ENCODE peak calls at places on chromosome 12, in ten cellular contexts. A, E, U, M, D, W, H, B, Z and S are unnamed samples.

GRCh38 chr12:92558806-92559205 is 144.0 kb upstream of the PLEKHG7 start:
- DNase-seq in Z (no peak), H (no peak), B (no peak), E (no peak), A (peak), U (no peak), D (no peak), M (no peak), W (no peak), S (no peak)

GRCh38 chr12:93879476-93880376 is 202.6 kb downstream of the CRADD start:
- DNase-seq in M (no peak), B (no peak), W (no peak), E (no peak), Z (no peak), D (no peak), U (no peak), A (peak), H (no peak), S (no peak)

GRCh38 chr12:68792952-68793351 is 15.0 kb upstream of the MDM2 start:
- DNase-seq in U (peak), W (peak), A (peak), Z (no peak), M (no peak), H (no peak), E (no peak), B (no peak), D (peak), S (no peak)

GRCh38 chr12:26124491-26125450 is at the start of gene BHLHE41:
- DNase-seq in W (peak), Z (peak), E (peak), U (peak), B (peak), A (peak), M (peak), H (peak), D (peak), S (peak)

GRCh38 chr12:109264943-109265650 is 44.0 kb downstream of the FOXN4 start:
- DNase-seq in B (no peak), M (no peak), E (no peak), D (no peak), A (no peak), Z (no peak), W (no peak), U (no peak), H (no peak), S (no peak)

GRCh38 chr12:121806556-121807308 is 2.9 kb downstream of the SETD1B start:
- DNase-seq in W (no peak), H (no peak), E (no peak), B (no peak), D (no peak), M (no peak), Z (peak), A (no peak), U (no peak), S (no peak)

GRCh38 chr12:115351513-115352077 is 667.6 kb upstream of the TBX3 start:
- DNase-seq in H (no peak), E (no peak), U (no peak), B (no peak), M (no peak), Z (no peak), D (no peak), W (no peak), A (peak), S (no peak)

GRCh38 chr12:68532204-68532886 is 78.4 kb upstream of the RAP1B start:
- DNase-seq in W (no peak), M (no peak), U (no peak), Z (no peak), B (no peak), D (no peak), A (no peak), E (no peak), H (no peak), S (no peak)

GRCh38 chr12:57577981-57578758 is 12.8 kb upstream of the PIP4K2C start:
- DNase-seq in U (no peak), D (no peak), W (no peak), B (no peak), H (no peak), A (no peak), Z (no peak), M (no peak), E (no peak), S (no peak)

GRCh38 chr12:45336331-45336730 is 120.4 kb downstream of the ANO6 start:
- DNase-seq in W (no peak), E (no peak), H (no peak), A (peak), Z (no peak), D (no peak), B (no peak), U (no peak), M (no peak), S (no peak)

GRCh38 chr12:4383304-4383865 is 3.9 kb upstream of the FGF23 start:
- DNase-seq in M (no peak), Z (no peak), W (no peak), H (no peak), D (no peak), E (no peak), U (no peak), A (no peak), B (no peak), S (no peak)

GRCh38 chr12:62762645-62763044 is 172.3 kb downstream of the PPM1H start:
- DNase-seq in E (no peak), H (no peak), B (no peak), W (no peak), Z (no peak), M (no peak), A (no peak), D (no peak), U (no peak), S (no peak)

GRCh38 chr12:2960432-2960956 is 1.3 kb downstream of the TEAD4 start:
- DNase-seq in M (no peak), H (no peak), W (peak), A (peak), U (no peak), E (no peak), D (no peak), B (no peak), Z (no peak), S (no peak)

GRCh38 chr12:15928345-15928744 is 17.2 kb downstream of the DERA start:
- DNase-seq in H (no peak), D (no peak), M (no peak), B (no peak), A (peak), U (no peak), W (no peak), Z (no peak), E (no peak), S (no peak)

GRCh38 chr12:15600223-15600935 is 188.8 kb downstream of the EPS8 start:
- DNase-seq in U (no peak), A (no peak), Z (no peak), W (no peak), E (no peak), D (no peak), H (no peak), B (no peak), M (no peak), S (no peak)

GRCh38 chr12:20567413-20567812 is 127.7 kb upstream of the SLCO1C1 start:
- DNase-seq in E (no peak), A (peak), Z (no peak), H (no peak), W (no peak), B (no peak), M (no peak), U (no peak), D (no peak), S (no peak)

GRCh38 chr12:108573310-108573709 is 10.9 kb downstream of the ISCU start:
- DNase-seq in E (no peak), W (no peak), U (no peak), H (no peak), A (no peak), M (no peak), B (no peak), D (no peak), Z (no peak), S (peak)

GRCh38 chr12:64696065-64696741 is 63.0 kb downstream of the GNS start:
- DNase-seq in Z (no peak), W (peak), H (no peak), D (no peak), E (no peak), M (no peak), B (no peak), U (no peak), A (peak), S (no peak)

GRCh38 chr12:12216349-12217017 is 50.4 kb downstream of the LRP6 start:
- DNase-seq in U (no peak), D (no peak), Z (no peak), H (no peak), A (peak), B (no peak), M (no peak), E (no peak), W (peak), S (no peak)

GRCh38 chr12:116880817-116881324 is 370 bp downstream of the HRK start:
- DNase-seq in E (no peak), H (no peak), A (peak), M (peak), U (peak), W (peak), B (no peak), D (no peak), Z (no peak), S (peak)

GRCh38 chr12:123763093-123763492 is 992 bp downstream of the DNAH10 start:
- DNase-seq in Z (no peak), W (no peak), B (no peak), M (no peak), U (peak), D (peak), H (no peak), E (no peak), A (no peak), S (no peak)

GRCh38 chr12:100248886-100249285 is 18.0 kb downstream of the DEPDC4 start:
- DNase-seq in W (no peak), D (no peak), A (peak), Z (no peak), M (no peak), H (no peak), U (no peak), B (no peak), E (no peak), S (no peak)

GRCh38 chr12:86917121-86917520 is 660.9 kb upstream of the MGAT4C start:
- DNase-seq in B (no peak), D (no peak), M (no peak), Z (no peak), E (no peak), H (no peak), U (no peak), W (no peak), A (no peak), S (no peak)

GRCh38 chr12:75611041-75611440 is 99.6 kb upstream of the KRR1 start:
- DNase-seq in B (no peak), U (no peak), D (no peak), A (no peak), H (no peak), M (no peak), W (no peak), Z (no peak), E (no peak), S (no peak)

GRCh38 chr12:65170245-65170881 is 980 bp downstream of the LEMD3 start:
- DNase-seq in W (peak), D (peak), E (no peak), H (peak), B (no peak), U (peak), Z (peak), A (peak), M (peak), S (peak)

GRCh38 chr12:109307051-109307450 is 2.0 kb downstream of the FOXN4 start:
- DNase-seq in H (no peak), Z (no peak), W (no peak), B (no peak), M (no peak), A (no peak), D (peak), E (no peak), U (no peak), S (no peak)

GRCh38 chr12:124036117-124037109 is 63.4 kb downstream of the ZNF664 start:
- DNase-seq in E (no peak), D (no peak), H (no peak), Z (peak), B (no peak), A (peak), U (peak), W (peak), M (no peak), S (peak)

GRCh38 chr12:86675197-86675596 is 419.0 kb upstream of the MGAT4C start:
- DNase-seq in A (no peak), H (no peak), Z (no peak), D (no peak), M (no peak), B (no peak), W (no peak), E (no peak), U (no peak), S (no peak)

GRCh38 chr12:25056011-25056410 is 107.1 kb upstream of the BCAT1 start:
- DNase-seq in E (no peak), W (no peak), M (no peak), A (no peak), H (no peak), D (no peak), B (no peak), U (no peak), Z (no peak), S (no peak)

GRCh38 chr12:66725031-66725430 is 46.2 kb upstream of the GRIP1 start:
- DNase-seq in B (no peak), Z (no peak), U (no peak), H (no peak), W (no peak), M (no peak), A (no peak), E (no peak), D (no peak), S (no peak)

GRCh38 chr12:116982721-116983502 is 72.2 kb downstream of the FBXW8 start:
- DNase-seq in U (no peak), M (no peak), H (no peak), E (no peak), W (no peak), Z (no peak), B (no peak), A (peak), D (no peak), S (no peak)

GRCh38 chr12:39294712-39295111 is 148.2 kb downstream of the KIF21A start:
- DNase-seq in B (no peak), M (no peak), H (no peak), Z (no peak), W (no peak), E (no peak), D (no peak), U (no peak), A (no peak), S (peak)

GRCh38 chr12:67034110-67034879 is 234.9 kb upstream of the CAND1 start:
- DNase-seq in U (no peak), A (peak), E (no peak), H (no peak), Z (no peak), B (no peak), D (no peak), M (no peak), W (no peak), S (no peak)

GRCh38 chr12:132288516-132289188 is 40.7 kb downstream of the GALNT9 start:
- DNase-seq in A (no peak), E (no peak), Z (no peak), W (no peak), D (no peak), M (no peak), U (no peak), H (no peak), B (no peak), S (no peak)

GRCh38 chr12:124632510-124632909 is 65.1 kb upstream of the NCOR2 start:
- DNase-seq in Z (peak), D (no peak), B (no peak), H (no peak), A (no peak), E (no peak), M (no peak), W (no peak), U (no peak), S (peak)

GRCh38 chr12:84599539-84599938 is 313.1 kb downstream of the SLC6A15 start:
- DNase-seq in D (no peak), U (no peak), Z (no peak), W (no peak), A (no peak), E (no peak), B (no peak), M (no peak), H (no peak), S (no peak)

GRCh38 chr12:53252349-53252916 is 15.7 kb upstream of the ESPL1 start:
- DNase-seq in U (peak), M (peak), D (peak), B (no peak), H (no peak), W (peak), E (no peak), Z (peak), A (no peak), S (no peak)
- TF ChIP-seq POLR2A in U (no peak), M (no peak), D (no peak), B (no peak), H (no peak), W (no peak), E (no peak), Z (no peak), A (no peak), S (no peak)

GRCh38 chr12:53985900-53986685 is 1.1 kb downstream of the HOXC10 start:
- DNase-seq in B (no peak), W (no peak), Z (no peak), E (no peak), U (no peak), A (no peak), M (peak), D (no peak), H (no peak), S (no peak)
- H3K4me3 ChIP-seq in B (peak), W (no peak), Z (peak), E (peak), U (no peak), A (no peak), M (no peak), D (peak), H (peak), S (peak)

GRCh38 chr12:89352492-89353187 is at the start of gene DUSP6:
- DNase-seq in U (peak), H (peak), E (peak), B (peak), D (peak), W (peak), Z (peak), A (peak), M (peak), S (peak)

GRCh38 chr12:89354630-89354931 is 2.3 kb upstream of the DUSP6 start:
- DNase-seq in U (no peak), W (no peak), A (peak), H (no peak), M (no peak), B (no peak), D (no peak), Z (no peak), E (no peak), S (no peak)

GRCh38 chr12:89352242-89352491 is 134 bp downstream of the DUSP6 start:
- DNase-seq in H (no peak), A (no peak), D (no peak), Z (no peak), W (no peak), U (no peak), M (no peak), E (no peak), B (no peak), S (no peak)

GRCh38 chr12:89353823-89354629 is 1.7 kb upstream of the DUSP6 start:
- DNase-seq in Z (peak), E (peak), D (peak), U (peak), H (no peak), A (peak), M (peak), B (peak), W (peak), S (peak)

DNA sequence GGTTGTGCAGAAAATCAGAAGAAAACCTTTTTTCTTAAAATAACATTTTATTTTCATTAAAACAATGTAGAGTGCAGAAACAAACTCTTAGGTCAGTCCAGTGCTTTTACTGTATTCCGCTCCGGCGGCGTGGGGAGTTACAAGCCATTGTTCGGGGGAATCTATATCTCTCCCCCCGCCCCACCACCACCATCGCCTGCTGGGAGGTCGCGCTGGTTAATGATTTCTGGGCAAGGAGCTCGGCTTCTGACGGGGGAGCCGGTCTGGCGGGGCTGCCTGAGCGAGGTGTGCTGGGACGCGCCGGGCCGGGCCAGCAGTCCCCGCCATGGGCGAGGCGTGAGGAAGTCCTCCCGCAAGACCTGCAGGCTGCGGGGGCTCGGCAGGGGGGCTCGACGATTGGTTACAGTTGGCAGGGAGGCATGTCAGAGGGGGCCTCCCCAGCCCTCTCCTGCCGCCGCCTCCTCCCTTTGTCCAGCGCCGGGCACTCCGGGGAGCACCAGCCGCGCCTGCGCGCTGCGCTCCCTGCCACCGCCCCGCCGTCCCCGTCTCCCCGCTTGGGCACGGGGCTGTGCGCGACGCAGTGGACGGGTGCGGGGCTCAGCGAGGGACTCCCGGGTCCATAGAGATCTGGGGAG is 1.0 kb upstream of the DUSP6 start:
- DNase-seq in H (peak), D (peak), A (peak), W (peak), U (peak), B (peak), Z (no peak), E (no peak), M (peak), S (peak)
- TF ChIP-seq POLR2A in H (no peak), D (no peak), A (no peak), W (no peak), U (no peak), B (peak), Z (peak), E (peak), M (no peak), S (no peak)

DNA sequence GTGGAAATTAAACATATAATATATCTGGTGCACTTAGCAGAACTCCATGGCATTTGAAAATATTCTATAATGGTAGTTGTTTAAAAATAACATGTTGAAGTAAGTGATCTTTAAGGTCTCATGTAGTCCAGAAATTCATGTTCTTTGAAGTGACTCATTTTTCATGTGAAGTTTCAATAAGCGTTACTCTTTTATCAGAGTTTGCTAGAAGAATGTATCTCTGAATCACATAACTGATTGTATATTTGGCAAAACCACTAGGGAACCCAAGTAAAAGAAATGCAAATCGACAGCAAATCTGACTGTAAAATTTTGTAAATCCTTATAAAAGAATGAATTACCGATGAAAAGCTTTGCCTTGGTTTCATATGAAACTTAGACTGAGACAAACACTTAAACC is 463.3 kb downstream of the TMTC2 start:
- DNase-seq in E (no peak), W (no peak), H (no peak), Z (no peak), A (no peak), B (no peak), U (no peak), D (no peak), M (no peak), S (no peak)
- H3K4me3 ChIP-seq in E (no peak), W (no peak), H (no peak), Z (no peak), A (no peak), B (no peak), U (no peak), D (no peak), M (no peak), S (no peak)

GRCh38 chr12:32641287-32641901 is 37.7 kb upstream of the DNM1L start:
- DNase-seq in D (no peak), H (no peak), U (no peak), W (no peak), A (no peak), E (no peak), B (no peak), M (no peak), Z (no peak), S (no peak)
- TF ChIP-seq POLR2A in D (no peak), H (no peak), U (no peak), W (no peak), A (no peak), E (no peak), B (no peak), M (no peak), Z (no peak), S (no peak)

DNA sequence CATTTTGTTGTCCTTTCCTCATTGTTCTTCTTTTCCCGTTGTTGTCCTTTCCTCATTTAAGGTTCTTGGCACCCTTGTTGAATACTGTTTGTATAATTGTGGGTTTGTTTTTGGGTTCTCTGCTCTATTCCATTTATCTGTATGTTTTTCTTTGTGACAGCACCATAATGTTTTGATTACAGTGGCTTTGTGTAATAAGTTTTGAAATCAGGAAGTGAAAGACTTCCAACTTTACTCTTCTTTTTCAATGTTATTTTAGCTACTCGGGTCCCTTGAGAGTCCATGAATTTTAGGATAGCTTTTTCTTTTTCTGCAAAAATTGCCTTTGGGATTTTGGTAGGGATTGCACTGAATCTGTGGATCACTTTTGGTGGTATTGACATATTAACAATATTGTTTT is 28.1 kb downstream of the ETNK1 start:
- DNase-seq in D (no peak), E (no peak), M (no peak), B (no peak), W (no peak), H (no peak), U (no peak), A (peak), Z (no peak), S (no peak)
- H3K4me3 ChIP-seq in D (no peak), E (no peak), M (no peak), B (no peak), W (no peak), H (no peak), U (no peak), A (no peak), Z (no peak), S (no peak)